ENCODE peak calls at places on chromosomes 12 and 14, in seven cellular contexts. U is IMR-90, N is GM12878, T is SK-N-SH, J is K562, V is HepG2, B is H1. I is an unnamed sample.

GRCh38 chr14:21795456-21795855 is 121.8 kb upstream of the OR4E1 start:
- DNase-seq in U (no peak), N (no peak), T (no peak), J (no peak), V (no peak), B (no peak), I (no peak)

GRCh38 chr12:8867009-8867408 is 44.6 kb downstream of the A2ML1 start:
- DNase-seq in U (no peak), N (no peak), T (no peak), J (no peak), V (no peak), B (no peak), I (no peak)

GRCh38 chr14:67487937-67488893 is at the start of gene TMEM229B:
- DNase-seq in U (no peak), N (peak; percentile 94), T (no peak), J (no peak), V (no peak), B (no peak), I (no peak)

GRCh38 chr14:59275668-59276067 is 87.2 kb downstream of the DAAM1 start:
- DNase-seq in U (peak; percentile 93), N (peak; percentile 78), T (no peak), J (no peak), V (peak; percentile 66), B (no peak), I (peak; percentile 45)

GRCh38 chr12:66066071-66066928 is 64.2 kb downstream of the LLPH start:
- DNase-seq in U (peak; percentile 76), N (peak; percentile 75), T (no peak), J (no peak), V (peak; percentile 78), B (no peak), I (no peak)

GRCh38 chr12:26088999-26089398 is 35.8 kb downstream of the BHLHE41 start:
- DNase-seq in U (peak; percentile 13), N (peak; percentile 67), T (no peak), J (no peak), V (no peak), B (no peak), I (no peak)

GRCh38 chr12:70074510-70074909 is 168.7 kb upstream of the CNOT2 start:
- DNase-seq in U (no peak), N (no peak), T (no peak), J (no peak), V (no peak), B (no peak), I (no peak)

GRCh38 chr14:74302160-74302628 is 540 bp downstream of the ABCD4 start:
- DNase-seq in U (peak; percentile 56), N (peak; percentile 25), T (peak; percentile 67), J (peak; percentile 39), V (peak; percentile 58), B (no peak), I (peak; percentile 51)

GRCh38 chr12:48105321-48105866 is 485 bp downstream of the SENP1 start:
- DNase-seq in U (peak; percentile 30), N (peak; percentile 38), T (no peak), J (no peak), V (no peak), B (no peak), I (no peak)

GRCh38 chr12:111401167-111401605 is 4.5 kb upstream of the SH2B3 start:
- DNase-seq in U (no peak), N (no peak), T (no peak), J (no peak), V (no peak), B (no peak), I (no peak)

GRCh38 chr12:46908236-46908935 is 82.6 kb upstream of the SLC38A4 start:
- DNase-seq in U (peak; percentile 34), N (no peak), T (no peak), J (no peak), V (no peak), B (no peak), I (no peak)

GRCh38 chr14:93036652-93037341 is 78.9 kb downstream of the ITPK1 start:
- DNase-seq in U (no peak), N (no peak), T (no peak), J (no peak), V (peak; percentile 69), B (no peak), I (no peak)

GRCh38 chr14:53670701-53671100 is 285.9 kb downstream of the BMP4 start:
- DNase-seq in U (peak; percentile 89), N (no peak), T (no peak), J (no peak), V (peak; percentile 3), B (no peak), I (no peak)

DNA sequence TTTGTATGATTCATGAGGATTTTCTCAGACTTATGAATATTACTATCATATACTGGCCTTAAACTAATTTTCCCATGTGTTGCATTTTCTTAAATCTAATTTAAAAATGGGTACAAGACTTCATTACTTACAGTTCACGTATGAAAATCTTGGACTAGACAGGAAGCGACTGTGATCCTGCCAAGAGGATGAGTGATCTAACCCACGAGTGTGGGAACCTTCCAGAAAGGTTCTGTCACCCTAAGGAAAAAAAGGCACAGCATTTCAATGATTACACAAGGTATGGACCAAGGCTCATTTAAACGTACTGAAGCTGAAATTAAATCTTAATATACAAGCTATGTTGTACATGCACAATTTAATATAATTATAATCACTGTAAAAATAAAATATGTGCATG is 293.5 kb upstream of the DIO2 start:
- DNase-seq in U (peak; percentile 60), N (no peak), T (no peak), J (no peak), V (no peak), B (no peak), I (no peak)
- TF ChIP-seq RFX5 in U (no peak), N (no peak), T (no peak), J (no peak), V (no peak), B (no peak), I (no peak)

GRCh38 chr12:75827061-75827460 is 204.5 kb downstream of the PHLDA1 start:
- DNase-seq in U (no peak), N (no peak), T (no peak), J (no peak), V (no peak), B (no peak), I (no peak)
- TF ChIP-seq RFX5 in U (no peak), N (no peak), T (no peak), J (no peak), V (no peak), B (no peak), I (no peak)

GRCh38 chr14:95496111-95496681 is 20.3 kb downstream of the SYNE3 start:
- DNase-seq in U (no peak), N (no peak), T (no peak), J (no peak), V (no peak), B (no peak), I (no peak)
- TF ChIP-seq RFX5 in U (no peak), N (no peak), T (no peak), J (no peak), V (no peak), B (no peak), I (no peak)

GRCh38 chr12:54959291-54960018 is 25.1 kb downstream of the TESPA1 start:
- DNase-seq in U (no peak), N (peak; percentile 46), T (no peak), J (no peak), V (no peak), B (no peak), I (no peak)

GRCh38 chr12:54956322-54956721 is 28.2 kb downstream of the TESPA1 start:
- DNase-seq in U (no peak), N (no peak), T (no peak), J (no peak), V (no peak), B (no peak), I (no peak)

GRCh38 chr12:54961190-54961589 is 23.4 kb downstream of the TESPA1 start:
- DNase-seq in U (no peak), N (no peak), T (no peak), J (no peak), V (no peak), B (no peak), I (no peak)

GRCh38 chr12:54956818-54957641 is 27.5 kb downstream of the TESPA1 start:
- DNase-seq in U (no peak), N (no peak), T (no peak), J (no peak), V (no peak), B (no peak), I (no peak)

DNA sequence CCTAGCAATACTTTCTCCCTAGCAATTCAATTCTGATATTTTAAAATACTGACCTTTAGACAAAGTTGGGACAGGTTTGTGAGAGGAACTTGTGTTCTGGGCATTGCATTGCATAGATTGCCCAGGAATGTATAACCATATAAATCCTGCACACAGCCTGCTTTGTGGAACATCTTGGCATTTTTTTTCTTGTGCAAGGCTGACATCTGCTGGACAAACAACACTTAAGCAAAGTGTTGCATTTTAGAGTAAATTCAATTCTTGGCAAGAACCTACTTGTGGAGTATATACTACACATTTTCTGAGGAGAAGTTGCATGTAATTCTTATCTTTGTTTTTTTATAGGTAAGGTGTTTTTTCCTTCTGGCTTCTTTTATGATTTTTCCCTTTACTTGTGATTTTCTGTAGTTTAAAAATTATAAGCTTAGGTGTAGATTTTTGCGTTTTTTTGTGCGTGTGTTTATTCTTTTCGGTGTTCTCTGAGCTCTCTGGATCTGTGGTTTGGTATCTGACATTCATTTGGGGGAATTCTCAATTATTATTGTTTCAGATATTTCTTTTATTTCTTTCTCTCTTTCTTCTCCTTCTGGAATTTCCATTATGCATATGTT is 26.4 kb downstream of the TESPA1 start:
- DNase-seq in U (peak; percentile 72), N (peak; percentile 44), T (peak; percentile 26), J (peak; percentile 40), V (peak; percentile 39), B (no peak), I (peak; percentile 22)
- TF ChIP-seq RFX5 in U (no peak), N (no peak), T (no peak), J (no peak), V (no peak), B (no peak), I (no peak)

GRCh38 chr14:101583006-101583708 is 21.9 kb downstream of the DIO3 start:
- DNase-seq in U (no peak), N (no peak), T (no peak), J (no peak), V (no peak), B (no peak), I (no peak)

GRCh38 chr14:101584049-101584859 is 23.0 kb downstream of the DIO3 start:
- DNase-seq in U (no peak), N (no peak), T (peak; percentile 94), J (peak; percentile 81), V (no peak), B (no peak), I (no peak)

GRCh38 chr14:101586531-101587402 is 25.5 kb downstream of the DIO3 start:
- DNase-seq in U (no peak), N (no peak), T (no peak), J (no peak), V (no peak), B (no peak), I (no peak)

GRCh38 chr14:101583709-101584048 is 22.4 kb downstream of the DIO3 start:
- DNase-seq in U (no peak), N (no peak), T (no peak), J (no peak), V (no peak), B (no peak), I (no peak)

GRCh38 chr14:101585211-101585610 is 23.9 kb downstream of the DIO3 start:
- DNase-seq in U (no peak), N (no peak), T (no peak), J (no peak), V (no peak), B (no peak), I (no peak)
- TF ChIP-seq RFX5 in U (no peak), N (no peak), T (no peak), J (no peak), V (no peak), B (no peak), I (no peak)